ENCODE peak calls at places on chromosome 11, in four cellular contexts. K, R, Z and G are unnamed samples.

GRCh38 chr11:34629711-34630110 is 8.8 kb downstream of the EHF start:
- DNase-seq in K (no peak), R (no peak), Z (no peak), G (no peak)

GRCh38 chr11:121654506-121655480 is 202.0 kb upstream of the SORL1-AS1 start:
- DNase-seq in K (no peak), R (no peak), Z (peak), G (no peak)

GRCh38 chr11:118437046-118437735 is 899 bp downstream of the KMT2A start:
- DNase-seq in K (no peak), R (peak), Z (peak), G (peak)

GRCh38 chr11:119728226-119728626 is 774 bp downstream of the NECTIN1 start:
- DNase-seq in K (no peak), R (no peak), Z (no peak), G (no peak)

GRCh38 chr11:723120-723883 is 17.3 kb downstream of the EPS8L2 start:
- DNase-seq in K (no peak), R (peak), Z (peak), G (peak)

GRCh38 chr11:120219935-120220746 is 9.3 kb downstream of the OAF start:
- DNase-seq in K (no peak), R (no peak), Z (no peak), G (no peak)

GRCh38 chr11:66467034-66467659 is 442 bp downstream of the PELI3 start:
- DNase-seq in K (no peak), R (peak), Z (no peak), G (peak)

GRCh38 chr11:116647305-116648080 is 125.3 kb downstream of the BUD13 start:
- DNase-seq in K (no peak), R (no peak), Z (no peak), G (no peak)

GRCh38 chr11:124740277-124740882 is 638 bp downstream of the NRGN start:
- DNase-seq in K (no peak), R (no peak), Z (no peak), G (peak)

GRCh38 chr11:69352715-69353325 is 58.9 kb downstream of the MYEOV start:
- DNase-seq in K (no peak), R (no peak), Z (no peak), G (peak)

GRCh38 chr11:71951741-71952310 is 23.0 kb downstream of the RNF121 start:
- DNase-seq in K (no peak), R (no peak), Z (no peak), G (no peak)
- TF ChIP-seq MAX in K (no peak), R (no peak), Z (no peak), G (no peak)

GRCh38 chr11:89177691-89178231 is at the start of gene TYR:
- DNase-seq in K (no peak), R (no peak), Z (no peak), G (no peak)

GRCh38 chr11:89184021-89184420 is 6.3 kb downstream of the TYR start:
- DNase-seq in K (no peak), R (no peak), Z (no peak), G (no peak)

GRCh38 chr11:89176938-89177337 is 737 bp upstream of the TYR start:
- DNase-seq in K (no peak), R (no peak), Z (no peak), G (no peak)

GRCh38 chr11:89181111-89181510 is 3.4 kb downstream of the TYR start:
- DNase-seq in K (no peak), R (no peak), Z (no peak), G (no peak)

DNA sequence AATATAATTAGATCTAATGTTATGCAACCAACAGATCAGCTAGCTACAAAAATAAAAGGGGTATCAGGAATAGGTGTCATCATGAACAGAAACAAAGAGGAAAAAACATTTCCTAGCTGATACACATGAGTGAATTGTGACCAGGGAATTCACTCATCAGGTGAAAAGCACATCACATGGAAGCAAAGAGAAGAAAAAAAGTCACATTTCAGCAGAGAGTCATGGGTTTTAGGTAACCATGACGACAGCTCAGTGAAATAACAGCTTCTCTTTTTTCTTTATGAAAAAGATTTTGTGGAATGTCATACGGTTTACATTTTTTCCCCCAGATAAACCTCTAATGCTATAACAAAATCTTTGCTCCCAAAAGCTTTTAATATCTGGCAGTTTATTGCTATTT is 5.1 kb downstream of the TYR start:
- DNase-seq in K (no peak), R (no peak), Z (no peak), G (no peak)
- TF ChIP-seq MYC in K (no peak), R (no peak), Z (no peak), G (no peak)

DNA sequence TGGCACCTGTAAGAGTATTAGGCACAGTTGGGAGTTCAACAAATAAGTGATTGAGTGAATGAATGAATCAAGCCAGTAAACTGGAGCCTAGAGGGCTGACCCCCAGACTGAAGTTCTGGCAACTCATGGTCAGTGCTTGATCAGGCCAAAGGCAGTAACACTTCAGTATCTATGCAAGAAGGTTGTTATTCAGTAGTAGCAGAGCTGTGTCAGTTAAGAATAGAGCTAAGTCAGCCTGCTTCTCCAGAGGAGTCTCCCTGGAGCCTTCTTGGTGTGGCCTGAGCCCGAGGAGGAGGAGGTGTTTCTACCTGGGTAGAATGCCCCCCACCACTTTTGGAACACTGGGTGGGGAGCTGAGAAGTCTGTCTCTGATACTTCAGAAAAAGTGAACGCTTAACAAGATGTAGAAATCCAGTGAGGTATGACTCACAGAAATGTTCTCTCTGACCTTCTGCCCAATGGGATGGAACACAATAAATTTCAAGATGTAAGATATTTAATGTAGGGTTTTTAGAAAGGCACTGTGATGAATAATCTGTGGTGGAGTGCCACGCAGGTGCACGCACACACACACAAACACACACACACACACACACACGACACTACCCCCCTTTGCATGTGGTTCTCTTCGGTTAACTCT is 219.9 kb downstream of the HIPK3 start:
- DNase-seq in K (no peak), R (no peak), Z (no peak), G (no peak)
- TF ChIP-seq RAD21 in K (no peak), R (no peak), Z (no peak), G (no peak)

DNA sequence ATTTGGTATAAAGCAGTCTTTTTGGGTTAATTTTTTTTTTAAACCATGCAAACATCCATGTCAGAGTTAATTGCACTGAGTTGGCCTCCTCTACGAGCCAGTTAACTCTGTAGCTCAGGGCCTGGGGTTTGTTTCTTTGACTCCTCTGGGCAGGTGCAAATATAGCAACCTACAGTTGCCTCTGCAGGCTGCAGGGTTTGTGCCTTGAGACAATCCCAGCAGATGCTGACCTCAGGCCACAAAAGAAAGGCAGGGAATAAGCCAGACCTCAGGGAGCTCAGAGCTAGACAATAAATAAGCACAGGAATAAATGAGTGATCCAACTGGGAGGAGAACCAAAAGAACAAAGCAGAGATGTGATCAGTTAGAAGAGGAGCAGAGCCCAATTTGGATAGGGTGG is 390.8 kb downstream of the SHANK2 start:
- DNase-seq in K (no peak), R (no peak), Z (no peak), G (no peak)
- TF ChIP-seq MAX in K (no peak), R (no peak), Z (no peak), G (no peak)

DNA sequence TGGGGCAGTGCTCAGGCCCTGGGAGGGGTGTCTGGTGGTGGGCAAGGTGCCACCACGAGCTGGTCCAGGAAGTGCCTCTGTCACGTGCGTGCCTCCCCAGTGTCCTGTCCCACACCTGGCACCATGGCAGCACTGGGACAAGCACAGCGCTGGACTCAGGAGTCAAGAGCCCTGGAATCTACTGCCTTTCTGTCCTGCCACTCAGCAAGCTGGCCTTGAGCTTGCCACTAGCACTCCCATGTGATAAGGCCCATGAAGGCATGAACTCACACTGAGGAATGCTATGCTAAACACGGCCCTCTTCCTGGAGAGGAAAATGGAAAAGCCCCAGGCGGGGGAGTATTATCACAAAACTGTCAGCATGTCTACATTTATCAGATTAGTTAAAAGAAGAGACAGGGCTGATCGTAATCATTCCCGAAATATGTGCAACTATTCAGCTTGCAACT is 50.7 kb upstream of the SLC35C1 start:
- DNase-seq in K (no peak), R (no peak), Z (peak), G (no peak)
- TF ChIP-seq MYC in K (no peak), R (no peak), Z (no peak), G (no peak)

DNA sequence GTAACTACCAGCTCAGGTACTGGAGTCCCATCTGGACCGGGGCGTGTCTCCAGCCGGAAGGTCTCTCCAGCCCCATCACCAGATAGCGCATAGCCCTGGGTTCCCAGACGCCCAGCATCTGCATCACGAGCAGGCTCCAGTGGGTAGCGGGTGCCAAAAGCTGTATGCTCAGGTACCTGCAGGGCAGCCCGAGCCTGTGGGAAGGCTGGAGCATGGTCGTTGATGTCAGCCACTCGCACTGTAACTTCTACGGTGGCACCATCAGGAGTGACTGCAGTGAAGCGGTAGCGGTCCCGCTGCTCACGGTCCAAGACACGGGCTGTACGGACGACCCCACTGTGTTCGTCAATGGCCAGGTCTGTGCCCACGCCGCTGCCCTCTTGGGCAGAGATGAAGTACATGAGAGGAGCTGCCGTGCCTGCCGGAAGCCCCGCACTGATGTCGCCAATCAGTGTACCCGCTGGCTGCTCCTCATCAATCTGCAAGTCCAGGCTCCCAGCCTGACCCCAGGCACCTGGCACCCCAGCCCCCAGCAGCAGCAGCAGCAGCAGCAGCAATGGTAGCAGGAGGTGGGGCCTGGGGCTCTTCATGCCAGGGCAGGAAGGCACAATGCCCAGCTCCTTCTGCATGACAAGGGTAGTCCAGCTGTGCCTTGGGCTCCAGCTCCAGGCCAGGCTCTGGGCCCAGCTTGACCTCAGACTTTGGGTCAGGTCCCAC is 14.5 kb downstream of the DCHS1 start:
- DNase-seq in K (no peak), R (no peak), Z (no peak), G (no peak)
- TF ChIP-seq RAD21 in K (no peak), R (no peak), Z (no peak), G (no peak)

DNA sequence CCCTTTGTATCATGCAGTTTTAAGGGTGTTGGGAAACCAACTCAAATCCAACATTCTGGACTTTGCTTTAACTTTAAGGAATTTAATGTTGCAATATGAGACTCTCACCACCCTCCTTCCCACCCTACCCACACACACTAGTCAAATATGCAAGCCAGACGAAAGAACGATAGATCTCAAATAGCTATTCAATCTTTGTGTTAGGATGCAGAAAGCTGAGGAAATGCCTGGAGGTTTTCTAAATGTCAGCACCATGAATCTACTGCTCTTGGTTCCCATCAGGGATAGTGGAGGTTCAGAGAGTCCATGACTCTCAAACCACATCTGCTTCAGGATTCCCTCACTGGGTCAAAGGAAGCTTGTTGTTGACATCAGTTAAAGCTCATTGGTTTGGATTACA is 33.7 kb downstream of the EXPH5 start:
- DNase-seq in K (no peak), R (no peak), Z (no peak), G (no peak)
- TF ChIP-seq MAX in K (no peak), R (no peak), Z (no peak), G (no peak)

GRCh38 chr11:93740802-93741093 is 547 bp downstream of the TAF1D start:
- DNase-seq in K (no peak), R (peak), Z (peak), G (peak)

GRCh38 chr11:93738647-93739081 is 2.6 kb downstream of the TAF1D start:
- DNase-seq in K (no peak), R (no peak), Z (no peak), G (no peak)

GRCh38 chr11:93741094-93741881 is at the start of the genes C11orf54 and TAF1D:
- DNase-seq in K (peak), R (peak), Z (peak), G (peak)

GRCh38 chr11:93741882-93742226 is 382 bp downstream of the C11orf54 start:
- DNase-seq in K (no peak), R (peak), Z (peak), G (peak)

GRCh38 chr11:93740031-93740801 is 1.1 kb downstream of the TAF1D start:
- DNase-seq in K (no peak), R (no peak), Z (peak), G (peak)
- TF ChIP-seq MYC in K (no peak), R (no peak), Z (no peak), G (no peak)

DNA sequence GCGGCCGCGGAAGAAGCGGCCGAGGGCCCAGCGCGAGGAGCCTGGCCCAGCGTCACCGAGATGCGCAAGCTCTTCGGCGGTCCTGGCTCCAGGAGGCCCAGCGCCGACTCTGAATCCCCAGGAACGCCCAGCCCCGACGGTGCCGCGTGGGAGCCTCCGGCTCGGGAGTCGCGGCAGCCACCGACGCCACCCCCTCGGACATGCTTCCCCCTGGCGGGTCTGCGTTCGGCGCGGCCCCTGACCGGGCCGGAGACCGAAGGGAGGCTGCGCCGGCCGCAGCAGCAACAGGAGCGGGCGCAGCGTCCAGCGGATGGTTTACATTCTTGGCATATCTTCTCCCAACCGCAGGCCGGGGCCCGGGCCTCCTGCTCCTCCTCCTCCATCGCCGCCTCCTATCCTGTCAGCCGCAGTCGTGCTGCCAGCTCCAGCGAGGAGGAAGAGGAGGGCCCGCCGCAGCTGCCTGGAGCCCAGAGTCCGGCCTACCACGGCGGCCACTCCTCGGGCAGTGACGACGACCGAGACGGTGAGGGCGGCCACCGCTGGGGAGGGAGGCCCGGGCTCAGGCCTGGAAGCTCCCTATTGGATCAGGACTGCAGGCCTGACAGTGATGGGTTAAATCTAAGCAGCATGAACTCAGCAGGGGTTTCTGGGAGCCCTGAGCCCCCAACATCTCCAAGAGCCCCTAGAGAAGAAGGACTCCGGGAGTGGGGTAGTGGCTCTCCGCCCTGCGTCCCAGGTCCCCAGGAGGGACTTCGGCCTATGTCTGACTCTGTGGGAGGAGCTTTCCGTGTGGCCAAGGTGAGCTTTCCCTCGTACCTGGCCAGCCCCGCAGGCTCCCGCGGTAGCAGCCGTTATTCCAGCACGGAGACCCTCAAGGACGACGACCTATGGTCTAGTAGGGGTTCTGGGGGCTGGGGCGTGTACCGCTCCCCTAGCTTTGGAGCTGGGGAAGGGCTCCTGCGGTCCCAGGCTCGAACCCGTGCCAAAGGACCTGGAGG is 1.2 kb downstream of the ARHGEF17 start:
- DNase-seq in K (no peak), R (peak), Z (peak), G (peak)
- TF ChIP-seq RAD21 in K (no peak), R (no peak), Z (no peak), G (no peak)

GRCh38 chr11:77086521-77087472 is 15.8 kb upstream of the OMP start:
- DNase-seq in K (no peak), R (no peak), Z (peak), G (no peak)
- TF ChIP-seq MAX in K (no peak), R (no peak), Z (peak), G (no peak)